ENCODE peak calls at places on chromosomes 11 and 22, in five cellular contexts. One of them, this sample, is unnamed.

GRCh38 chr11:72236774-72237111 is 7.2 kb downstream of the PHOX2A start:
- DNase-seq in A172: no peak
- DNase-seq in stimulated activated CD8-positive, alpha-beta memory T cell treated with anti-CD3 and anti-CD28 coated beads, Interleukin-15, amount 100 ng/mL, for 48 hours: no peak
- DNase-seq in MV-4-11: no peak
- DNase-seq in lower leg skin: no peak
- DNase-seq in this sample: no peak

GRCh38 chr11:114273071-114273470 is 23.1 kb upstream of the NNMT start:
- DNase-seq in stimulated activated CD8-positive, alpha-beta memory T cell treated with anti-CD3 and anti-CD28 coated beads, Interleukin-15, amount 100 ng/mL, for 48 hours: no peak
- DNase-seq in A172: no peak
- DNase-seq in MV-4-11: no peak
- DNase-seq in lower leg skin: no peak
- DNase-seq in this sample: no peak

GRCh38 chr22:20001082-20001638 is 15.5 kb downstream of the ARVCF start:
- DNase-seq in MV-4-11: no peak
- DNase-seq in lower leg skin: no peak
- DNase-seq in A172: no peak
- DNase-seq in stimulated activated CD8-positive, alpha-beta memory T cell treated with anti-CD3 and anti-CD28 coated beads, Interleukin-15, amount 100 ng/mL, for 48 hours: no peak
- DNase-seq in this sample: no peak

GRCh38 chr11:115247953-115248352 is 256.3 kb downstream of the CADM1 start:
- DNase-seq in A172: no peak
- DNase-seq in stimulated activated CD8-positive, alpha-beta memory T cell treated with anti-CD3 and anti-CD28 coated beads, Interleukin-15, amount 100 ng/mL, for 48 hours: no peak
- DNase-seq in MV-4-11: no peak
- DNase-seq in lower leg skin: no peak
- DNase-seq in this sample: no peak

GRCh38 chr22:46057762-46058420 is 80.9 kb upstream of the WNT7B start:
- DNase-seq in stimulated activated CD8-positive, alpha-beta memory T cell treated with anti-CD3 and anti-CD28 coated beads, Interleukin-15, amount 100 ng/mL, for 48 hours: no peak
- DNase-seq in A172: peak
- DNase-seq in MV-4-11: peak
- DNase-seq in lower leg skin: peak
- DNase-seq in this sample: peak

GRCh38 chr22:41075946-41076345 is 16.4 kb upstream of the EP300 start:
- DNase-seq in A172: no peak
- DNase-seq in MV-4-11: no peak
- DNase-seq in stimulated activated CD8-positive, alpha-beta memory T cell treated with anti-CD3 and anti-CD28 coated beads, Interleukin-15, amount 100 ng/mL, for 48 hours: no peak
- DNase-seq in lower leg skin: no peak
- DNase-seq in this sample: no peak

GRCh38 chr11:134142536-134142935 is 73.7 kb downstream of the JAM3 start:
- DNase-seq in MV-4-11: no peak
- DNase-seq in A172: no peak
- DNase-seq in stimulated activated CD8-positive, alpha-beta memory T cell treated with anti-CD3 and anti-CD28 coated beads, Interleukin-15, amount 100 ng/mL, for 48 hours: no peak
- DNase-seq in lower leg skin: no peak
- DNase-seq in this sample: no peak

GRCh38 chr22:37077802-37078448 is 26.4 kb downstream of the KCTD17 start:
- DNase-seq in A172: peak
- DNase-seq in lower leg skin: peak
- DNase-seq in stimulated activated CD8-positive, alpha-beta memory T cell treated with anti-CD3 and anti-CD28 coated beads, Interleukin-15, amount 100 ng/mL, for 48 hours: peak
- DNase-seq in MV-4-11: peak
- DNase-seq in this sample: peak

GRCh38 chr11:3964056-3964455 is 108.6 kb downstream of the STIM1 start:
- DNase-seq in MV-4-11: no peak
- DNase-seq in lower leg skin: no peak
- DNase-seq in stimulated activated CD8-positive, alpha-beta memory T cell treated with anti-CD3 and anti-CD28 coated beads, Interleukin-15, amount 100 ng/mL, for 48 hours: no peak
- DNase-seq in A172: no peak
- DNase-seq in this sample: no peak

GRCh38 chr11:43504316-43504950 is 145.7 kb downstream of the TTC17 start:
- DNase-seq in stimulated activated CD8-positive, alpha-beta memory T cell treated with anti-CD3 and anti-CD28 coated beads, Interleukin-15, amount 100 ng/mL, for 48 hours: no peak
- DNase-seq in MV-4-11: peak
- DNase-seq in lower leg skin: no peak
- DNase-seq in A172: peak
- DNase-seq in this sample: no peak

GRCh38 chr11:44381261-44381660 is 71.3 kb upstream of the ALX4 start:
- DNase-seq in A172: no peak
- DNase-seq in MV-4-11: no peak
- DNase-seq in lower leg skin: peak
- DNase-seq in stimulated activated CD8-positive, alpha-beta memory T cell treated with anti-CD3 and anti-CD28 coated beads, Interleukin-15, amount 100 ng/mL, for 48 hours: no peak
- DNase-seq in this sample: no peak

GRCh38 chr11:61480936-61481335 is 27.6 kb upstream of the LRRC10B start:
- DNase-seq in MV-4-11: no peak
- DNase-seq in lower leg skin: no peak
- DNase-seq in A172: peak
- DNase-seq in stimulated activated CD8-positive, alpha-beta memory T cell treated with anti-CD3 and anti-CD28 coated beads, Interleukin-15, amount 100 ng/mL, for 48 hours: no peak
- DNase-seq in this sample: no peak

GRCh38 chr22:38567531-38568245 is 2.3 kb downstream of the DMC1 start:
- DNase-seq in stimulated activated CD8-positive, alpha-beta memory T cell treated with anti-CD3 and anti-CD28 coated beads, Interleukin-15, amount 100 ng/mL, for 48 hours: no peak
- DNase-seq in A172: no peak
- DNase-seq in lower leg skin: no peak
- DNase-seq in MV-4-11: peak
- DNase-seq in this sample: no peak

GRCh38 chr11:120279490-120279889 is 39.5 kb downstream of the POU2F3 start:
- DNase-seq in stimulated activated CD8-positive, alpha-beta memory T cell treated with anti-CD3 and anti-CD28 coated beads, Interleukin-15, amount 100 ng/mL, for 48 hours: no peak
- DNase-seq in lower leg skin: peak
- DNase-seq in MV-4-11: no peak
- DNase-seq in A172: no peak
- DNase-seq in this sample: no peak

GRCh38 chr22:44892803-44893730 is 116.7 kb downstream of the PHF21B start:
- DNase-seq in lower leg skin: peak
- DNase-seq in A172: no peak
- DNase-seq in stimulated activated CD8-positive, alpha-beta memory T cell treated with anti-CD3 and anti-CD28 coated beads, Interleukin-15, amount 100 ng/mL, for 48 hours: no peak
- DNase-seq in MV-4-11: no peak
- DNase-seq in this sample: no peak

GRCh38 chr11:71499546-71499945 is 27.5 kb upstream of the KRTAP5-7 start:
- DNase-seq in lower leg skin: peak
- DNase-seq in MV-4-11: no peak
- DNase-seq in A172: peak
- DNase-seq in stimulated activated CD8-positive, alpha-beta memory T cell treated with anti-CD3 and anti-CD28 coated beads, Interleukin-15, amount 100 ng/mL, for 48 hours: no peak
- DNase-seq in this sample: no peak

GRCh38 chr11:109347304-109347703 is 74.7 kb upstream of the C11orf87 start:
- DNase-seq in MV-4-11: peak
- DNase-seq in lower leg skin: no peak
- DNase-seq in A172: no peak
- DNase-seq in stimulated activated CD8-positive, alpha-beta memory T cell treated with anti-CD3 and anti-CD28 coated beads, Interleukin-15, amount 100 ng/mL, for 48 hours: no peak
- DNase-seq in this sample: no peak

GRCh38 chr11:120392791-120393190 is 56.6 kb downstream of the ARHGEF12 start:
- DNase-seq in A172: no peak
- DNase-seq in lower leg skin: no peak
- DNase-seq in MV-4-11: no peak
- DNase-seq in stimulated activated CD8-positive, alpha-beta memory T cell treated with anti-CD3 and anti-CD28 coated beads, Interleukin-15, amount 100 ng/mL, for 48 hours: no peak
- DNase-seq in this sample: no peak

GRCh38 chr11:18319914-18320313 is 2.0 kb downstream of the HPS5 start:
- DNase-seq in A172: no peak
- DNase-seq in MV-4-11: no peak
- DNase-seq in stimulated activated CD8-positive, alpha-beta memory T cell treated with anti-CD3 and anti-CD28 coated beads, Interleukin-15, amount 100 ng/mL, for 48 hours: no peak
- DNase-seq in lower leg skin: no peak
- DNase-seq in this sample: no peak

GRCh38 chr11:1497600-1497999 is 11.0 kb upstream of the MOB2 start:
- DNase-seq in A172: no peak
- DNase-seq in MV-4-11: no peak
- DNase-seq in lower leg skin: no peak
- DNase-seq in stimulated activated CD8-positive, alpha-beta memory T cell treated with anti-CD3 and anti-CD28 coated beads, Interleukin-15, amount 100 ng/mL, for 48 hours: no peak
- DNase-seq in this sample: no peak

GRCh38 chr11:120391854-120392253 is 55.6 kb downstream of the ARHGEF12 start:
- DNase-seq in stimulated activated CD8-positive, alpha-beta memory T cell treated with anti-CD3 and anti-CD28 coated beads, Interleukin-15, amount 100 ng/mL, for 48 hours: no peak
- DNase-seq in lower leg skin: no peak
- DNase-seq in MV-4-11: no peak
- DNase-seq in A172: no peak
- DNase-seq in this sample: no peak

GRCh38 chr11:1557904-1558831 is 13.9 kb downstream of the DUSP8 start:
- DNase-seq in lower leg skin: no peak
- DNase-seq in A172: peak
- DNase-seq in MV-4-11: no peak
- DNase-seq in stimulated activated CD8-positive, alpha-beta memory T cell treated with anti-CD3 and anti-CD28 coated beads, Interleukin-15, amount 100 ng/mL, for 48 hours: no peak
- DNase-seq in this sample: no peak

GRCh38 chr11:101428918-101429317 is 154.9 kb downstream of the TRPC6 start:
- DNase-seq in lower leg skin: no peak
- DNase-seq in MV-4-11: peak
- DNase-seq in A172: no peak
- DNase-seq in stimulated activated CD8-positive, alpha-beta memory T cell treated with anti-CD3 and anti-CD28 coated beads, Interleukin-15, amount 100 ng/mL, for 48 hours: no peak
- DNase-seq in this sample: no peak

GRCh38 chr22:46957521-46957920 is 195.1 kb downstream of the TBC1D22A start:
- DNase-seq in stimulated activated CD8-positive, alpha-beta memory T cell treated with anti-CD3 and anti-CD28 coated beads, Interleukin-15, amount 100 ng/mL, for 48 hours: no peak
- DNase-seq in lower leg skin: peak
- DNase-seq in A172: no peak
- DNase-seq in MV-4-11: no peak
- DNase-seq in this sample: no peak

This sample was measured in germinal center.